ENCODE peak calls at places on chromosome 21, in ten cellular contexts. R, G, Z, J, M, Q, V, X, I and H are unnamed samples.

GRCh38 chr21:34186119-34186719 is 112.8 kb downstream of the MRPS6 start:
- DNase-seq in M (no peak), J (no peak), V (no peak), I (no peak), G (no peak), Z (peak; percentile 16), Q (no peak), R (no peak), X (no peak), H (no peak)

GRCh38 chr21:28487455-28488070 is 505.1 kb downstream of the LTN1 start:
- DNase-seq in X (no peak), M (no peak), I (no peak), V (no peak), Q (no peak), R (no peak), Z (no peak), G (no peak), J (no peak), H (no peak)

GRCh38 chr21:39041815-39042214 is 141.4 kb downstream of the PSMG1 start:
- DNase-seq in G (no peak), X (no peak), M (no peak), I (no peak), Z (no peak), R (no peak), V (no peak), Q (no peak), J (no peak), H (no peak)

GRCh38 chr21:39705849-39706248 is 39.1 kb upstream of the IGSF5 start:
- DNase-seq in R (no peak), Q (peak; percentile 66), J (no peak), I (no peak), Z (no peak), M (no peak), X (no peak), G (no peak), V (no peak), H (no peak)

GRCh38 chr21:14533555-14534400 is 12.3 kb downstream of the SAMSN1 start:
- DNase-seq in V (no peak), Q (no peak), R (peak; percentile 13), Z (peak; percentile 67), G (peak; percentile 10), J (peak; percentile 23), I (no peak), X (no peak), M (no peak), H (no peak)

GRCh38 chr21:42366292-42367010 is at the start of gene TFF1:
- DNase-seq in M (no peak), G (peak; percentile 34), I (no peak), J (no peak), X (no peak), V (no peak), Q (no peak), R (no peak), Z (no peak), H (no peak)

GRCh38 chr21:35239811-35240219 is 190.7 kb upstream of the RUNX1 start:
- DNase-seq in Q (peak; percentile 97), V (no peak), M (no peak), J (no peak), I (no peak), G (no peak), Z (no peak), X (peak; percentile 95), R (no peak), H (no peak)

GRCh38 chr21:15826908-15827601 is 97.3 kb downstream of the USP25 start:
- DNase-seq in X (no peak), I (no peak), V (no peak), Z (no peak), G (no peak), M (no peak), Q (peak; percentile 64), J (no peak), R (no peak), H (no peak)

GRCh38 chr21:41247561-41247968 is 69.0 kb upstream of the FAM3B start:
- DNase-seq in Q (no peak), Z (peak; percentile 89), I (no peak), J (peak; percentile 78), M (no peak), V (no peak), R (peak; percentile 86), G (peak; percentile 17), X (no peak), H (no peak)